ENCODE peak calls at places on chromosomes 12 and 14, in ten cellular contexts. V is stimulated activated CD4-positive, alpha-beta T cell treated with anti-CD3 and anti-CD28 coated beads, TNF-alpha, amount 100 ng/mL, for 4 hours; F is A172; J is thyroid gland; E is GM20000; G is kidney epithelial cell; N is activated T-cell treated with anti-CD3 and anti-CD28 coated beads, Interleukin-2, amount 50 U/mL, for 72 hours; S is EL; I is NCI-H510A treated with DMSO at 0.1 percent for 48 hours; A is A549. Z is an unnamed sample.

GRCh38 chr12:93376436-93377251 is 1.1 kb upstream of the NUDT4 start:
- DNase-seq in V (no peak), F (no peak), J (peak), E (no peak), G (no peak), N (no peak), S (peak), I (peak), A (peak), Z (peak)

GRCh38 chr14:52268191-52269061 is 928 bp downstream of the PTGDR start:
- DNase-seq in V (no peak), F (no peak), J (no peak), E (no peak), G (no peak), N (peak), S (peak), I (no peak), A (no peak), Z (no peak)

GRCh38 chr14:42421377-42422078 is 814.9 kb downstream of the LRFN5 start:
- DNase-seq in V (no peak), F (no peak), J (no peak), E (no peak), G (no peak), N (no peak), S (no peak), I (no peak), A (no peak), Z (no peak)

GRCh38 chr12:52810554-52810953 is 3.4 kb downstream of the KRT4 start:
- DNase-seq in V (no peak), F (no peak), J (no peak), E (no peak), G (no peak), N (no peak), S (no peak), I (no peak), A (no peak), Z (no peak)

GRCh38 chr14:89720741-89721315 is 233.7 kb downstream of the EFCAB11 start:
- DNase-seq in V (peak), F (no peak), J (peak), E (peak), G (no peak), N (peak), S (no peak), I (no peak), A (no peak), Z (peak)

GRCh38 chr12:105523164-105524057 is 192.9 kb downstream of the C12orf75 start:
- DNase-seq in V (no peak), F (peak), J (peak), E (no peak), G (no peak), N (no peak), S (peak), I (no peak), A (no peak), Z (no peak)

GRCh38 chr14:103030741-103031565 is 26.4 kb downstream of the CDC42BPB start:
- DNase-seq in V (no peak), F (no peak), J (no peak), E (no peak), G (no peak), N (no peak), S (no peak), I (no peak), A (no peak), Z (no peak)

GRCh38 chr12:58668831-58669230 is 251.5 kb downstream of the LRIG3 start:
- DNase-seq in V (no peak), F (peak), J (no peak), E (no peak), G (no peak), N (no peak), S (peak), I (no peak), A (no peak), Z (no peak)

GRCh38 chr14:61836807-61837206 is 74.6 kb downstream of the SNAPC1 start:
- DNase-seq in V (no peak), F (no peak), J (no peak), E (no peak), G (no peak), N (no peak), S (no peak), I (no peak), A (no peak), Z (no peak)

GRCh38 chr14:40417777-40418401 is 985.7 kb upstream of the FBXO33 start:
- DNase-seq in V (no peak), F (peak), J (peak), E (peak), G (no peak), N (peak), S (no peak), I (peak), A (peak), Z (peak)

GRCh38 chr12:104534162-104534856 is 77.6 kb downstream of the CHST11 start:
- DNase-seq in V (no peak), F (no peak), J (no peak), E (no peak), G (no peak), N (no peak), S (no peak), I (no peak), A (no peak), Z (no peak)

GRCh38 chr14:46344327-46344937 is 307.1 kb downstream of the RPL10L start:
- DNase-seq in V (no peak), F (peak), J (no peak), E (peak), G (no peak), N (no peak), S (peak), I (peak), A (peak), Z (peak)

GRCh38 chr14:104678346-104678745 is 11.1 kb upstream of the INF2 start:
- DNase-seq in V (no peak), F (peak), J (no peak), E (no peak), G (no peak), N (no peak), S (peak), I (peak), A (no peak), Z (no peak)

GRCh38 chr12:86260183-86260582 is 4.0 kb upstream of the MGAT4C start:
- DNase-seq in V (no peak), F (no peak), J (no peak), E (no peak), G (no peak), N (no peak), S (no peak), I (no peak), A (no peak), Z (no peak)

GRCh38 chr12:63151061-63151897 is at the start of gene AVPR1A:
- DNase-seq in V (no peak), F (no peak), J (peak), E (no peak), G (no peak), N (no peak), S (peak), I (peak), A (peak), Z (peak)

GRCh38 chr12:47026291-47026690 is 53.1 kb upstream of the PCED1B start:
- DNase-seq in V (no peak), F (no peak), J (no peak), E (no peak), G (no peak), N (no peak), S (no peak), I (no peak), A (no peak), Z (no peak)

GRCh38 chr12:34388636-34389377 is 366.5 kb downstream of the ALG10 start:
- DNase-seq in V (no peak), F (no peak), J (no peak), E (no peak), G (no peak), N (no peak), S (no peak), I (no peak), A (no peak), Z (no peak)

GRCh38 chr12:26940820-26941219 is 2.5 kb downstream of the FGFR1OP2 start:
- DNase-seq in V (no peak), F (no peak), J (no peak), E (peak), G (no peak), N (peak), S (peak), I (no peak), A (no peak), Z (peak)

Z was measured in small intestine.